ENCODE peak calls at places on chromosome 6, in eight cellular contexts. I is AG04450, Z is progenitor cell of endocrine pancreas, X is kidney epithelial cell, S is uterus, W is H9, Y is cardiac muscle cell, G is type B pancreatic cell. K is an unnamed sample.

GRCh38 chr6:106927531-106928398 is 46.8 kb downstream of the CD24 start:
- DNase-seq in S (no peak), Y (peak; percentile 52), X (no peak), I (no peak), Z (peak; percentile 68), G (peak; percentile 72), W (peak; percentile 71), K (peak; percentile 92)

GRCh38 chr6:160134779-160135547 is 13.3 kb downstream of the SLC22A1 start:
- DNase-seq in Z (no peak), G (no peak), I (no peak), Y (no peak), W (no peak), X (no peak), S (no peak), K (no peak)

GRCh38 chr6:118660218-118660569 is 8.8 kb upstream of the CEP85L start:
- DNase-seq in W (no peak), I (no peak), Y (peak; percentile 28), G (peak; percentile 71), X (no peak), Z (no peak), S (peak; percentile 22), K (no peak)

GRCh38 chr6:125236536-125237327 is 65.0 kb downstream of the HDDC2 start:
- DNase-seq in G (no peak), Z (no peak), Y (peak; percentile 30), I (no peak), W (no peak), S (no peak), X (no peak), K (no peak)

GRCh38 chr6:109372070-109372585 is 10.1 kb downstream of the CD164 start:
- DNase-seq in G (no peak), Z (no peak), W (no peak), X (no peak), S (no peak), I (no peak), Y (no peak), K (no peak)

GRCh38 chr6:79233611-79234149 is 802 bp downstream of the HMGN3 start:
- DNase-seq in G (peak; percentile 86), Y (peak; percentile 94), Z (peak; percentile 58), S (peak; percentile 79), X (peak; percentile 54), I (peak; percentile 53), W (peak; percentile 90), K (peak; percentile 84)

GRCh38 chr6:88165877-88166492 is at the start of gene CNR1:
- DNase-seq in I (no peak), W (peak; percentile 63), G (peak; percentile 73), Y (peak; percentile 52), X (no peak), S (peak; percentile 21), Z (peak; percentile 69), K (peak; percentile 75)

GRCh38 chr6:4466769-4467480 is 309.3 kb upstream of the CDYL start:
- DNase-seq in G (no peak), Y (no peak), Z (no peak), W (no peak), X (no peak), S (no peak), I (no peak), K (no peak)

GRCh38 chr6:41607736-41608135 is 30.5 kb upstream of the MDFI start:
- DNase-seq in Y (no peak), S (no peak), G (no peak), I (no peak), W (no peak), X (no peak), Z (no peak), K (no peak)

GRCh38 chr6:117920493-117920845 is 13.4 kb downstream of the SLC35F1 start:
- DNase-seq in Z (no peak), Y (no peak), I (no peak), W (no peak), X (no peak), G (no peak), S (no peak), K (no peak)

DNA sequence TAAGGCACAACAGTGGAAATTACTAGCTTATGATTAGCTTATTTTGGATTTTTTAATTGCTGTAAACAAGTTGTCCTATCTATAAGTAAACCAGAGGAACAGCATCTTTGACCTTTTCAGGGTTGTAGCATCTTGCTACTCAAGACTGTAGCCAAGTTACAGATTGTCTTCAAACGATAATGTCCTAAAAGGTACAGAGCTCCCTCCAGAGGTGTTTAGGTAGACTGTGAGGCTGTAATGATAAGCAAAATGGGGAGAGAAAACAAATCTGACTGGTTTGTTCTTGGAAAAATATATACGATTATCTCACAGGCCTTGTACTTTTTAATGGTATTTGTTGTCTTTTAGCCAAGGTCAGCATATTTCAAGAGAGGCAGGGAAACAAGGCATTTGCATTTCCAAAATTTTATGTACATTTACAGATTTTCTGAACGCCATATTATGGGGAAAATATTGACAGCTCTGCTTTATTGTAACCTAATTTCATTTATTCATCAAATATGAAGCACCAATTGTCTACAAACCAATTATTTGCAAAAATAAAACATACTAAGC is 273.4 kb downstream of the MEI4 start:
- DNase-seq in S (no peak), W (no peak), X (no peak), Y (no peak), I (no peak), G (no peak), Z (no peak), K (no peak)
- TF ChIP-seq CTCF in S (no peak), W (peak; percentile 75), X (no peak), Y (no peak), I (no peak), G (peak; percentile 64), Z (peak; percentile 60), K (no peak)

GRCh38 chr6:9422138-9422537 is 986.8 kb upstream of the SLC35B3 start:
- DNase-seq in I (no peak), G (no peak), Y (no peak), Z (no peak), S (no peak), W (no peak), X (no peak), K (no peak)
- TF ChIP-seq CTCF in I (no peak), G (no peak), Y (no peak), Z (no peak), S (no peak), W (no peak), X (no peak), K (no peak)

DNA sequence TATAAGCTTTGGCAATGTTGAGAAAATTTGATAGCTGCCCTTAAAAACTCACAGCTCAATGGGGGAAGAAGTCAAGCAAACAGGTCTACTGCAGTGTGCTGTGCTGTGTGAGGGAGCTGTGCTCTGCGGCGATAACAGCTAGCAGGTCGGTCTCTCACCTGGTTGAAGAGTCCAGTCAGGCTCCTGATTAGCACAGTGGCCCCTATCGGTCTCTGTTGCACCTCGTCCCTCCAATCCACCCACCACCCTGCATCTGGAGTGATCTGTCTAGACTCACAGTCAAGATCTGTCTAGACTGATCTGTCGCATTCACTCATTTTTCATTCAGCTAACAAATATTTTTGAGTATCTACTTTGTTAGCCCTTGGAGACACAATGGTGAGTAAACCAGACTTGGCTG is 94.1 kb downstream of the MAP3K7 start:
- DNase-seq in I (no peak), S (no peak), W (no peak), G (no peak), Y (no peak), Z (no peak), X (no peak), K (no peak)
- TF ChIP-seq CTCF in I (no peak), S (no peak), W (no peak), G (no peak), Y (no peak), Z (no peak), X (no peak), K (no peak)

GRCh38 chr6:26457796-26458688 is at the start of gene BTN2A1:
- DNase-seq in X (peak; percentile 81), W (peak; percentile 87), S (peak; percentile 86), G (no peak), Y (peak; percentile 94), Z (peak; percentile 48), I (peak; percentile 79), K (peak; percentile 64)
- TF ChIP-seq CTCF in X (peak; percentile 12), W (no peak), S (no peak), G (no peak), Y (no peak), Z (no peak), I (no peak), K (no peak)

GRCh38 chr6:36963451-36964290 is 9.1 kb downstream of the PI16 start:
- DNase-seq in W (peak; percentile 63), I (no peak), G (no peak), X (no peak), Z (no peak), Y (peak; percentile 35), S (no peak), K (no peak)
- TF ChIP-seq CTCF in W (no peak), I (no peak), G (no peak), X (no peak), Z (no peak), Y (no peak), S (no peak), K (no peak)

GRCh38 chr6:66663127-66663526 is 956.1 kb upstream of the EYS start:
- DNase-seq in G (no peak), I (no peak), Z (no peak), W (no peak), X (no peak), Y (no peak), S (no peak), K (no peak)

GRCh38 chr6:66664112-66664511 is 957.1 kb upstream of the EYS start:
- DNase-seq in S (no peak), Y (no peak), I (no peak), W (no peak), Z (no peak), X (no peak), G (no peak), K (no peak)

GRCh38 chr6:66662196-66662595 is 955.2 kb upstream of the EYS start:
- DNase-seq in Z (no peak), G (no peak), S (no peak), I (no peak), X (no peak), W (no peak), Y (peak; percentile 58), K (no peak)

DNA sequence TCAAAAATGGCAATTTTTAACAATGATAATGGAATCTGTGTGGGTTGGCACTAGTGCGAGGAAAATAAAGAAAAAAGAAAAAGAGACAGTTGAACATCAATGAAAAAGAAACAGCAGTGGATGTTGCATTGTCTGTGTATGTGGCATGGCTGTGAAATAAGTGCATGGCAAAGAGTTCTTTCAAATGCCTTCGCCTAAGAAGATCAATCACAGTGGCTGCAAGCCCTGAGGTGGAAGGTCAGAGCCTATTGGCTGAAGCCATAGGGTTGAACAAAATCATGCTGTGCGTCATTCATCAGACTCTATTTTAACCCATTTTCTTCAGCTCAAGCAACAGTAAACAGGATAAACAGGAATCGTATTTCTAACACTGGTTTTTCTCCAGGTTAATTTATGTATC is 955.7 kb upstream of the EYS start:
- DNase-seq in I (no peak), X (no peak), Z (no peak), Y (no peak), S (no peak), W (no peak), G (no peak), K (no peak)
- TF ChIP-seq CTCF in I (no peak), X (no peak), Z (no peak), Y (no peak), S (no peak), W (no peak), G (no peak), K (no peak)